ENCODE peak calls at places on chromosomes 2 and 18, in five cellular contexts. K, M, U, S and C are unnamed samples.
A peak's percentile ranks its signal among the peaks of the same experiment; 100 is the strongest.

GRCh38 chr2:158772306-158773078 is 22.6 kb upstream of the DAPL1 start:
- DNase-seq in K (no peak), U (no peak), M (no peak), S (no peak), C (no peak)

GRCh38 chr18:30970201-30970816 is 72.2 kb downstream of the DSC3 start:
- DNase-seq in U (no peak), M (peak; percentile 53), S (peak; percentile 75), K (no peak), C (peak; percentile 11)

GRCh38 chr2:53397085-53397484 is 370.5 kb upstream of the CHAC2 start:
- DNase-seq in K (no peak), U (no peak), M (no peak), S (peak; percentile 28), C (no peak)

GRCh38 chr2:156366747-156367146 is 34.2 kb upstream of the NR4A2 start:
- DNase-seq in K (no peak), M (no peak), U (no peak), S (no peak), C (no peak)

GRCh38 chr2:173451137-173451536 is 96.5 kb downstream of the CDCA7 start:
- DNase-seq in M (no peak), K (no peak), U (no peak), S (no peak), C (no peak)

GRCh38 chr18:58476521-58477210 is 152.2 kb downstream of the ALPK2 start:
- DNase-seq in S (no peak), M (no peak), U (no peak), K (no peak), C (no peak)

GRCh38 chr18:525066-525797 is 24.7 kb upstream of the COLEC12 start:
- DNase-seq in S (peak; percentile 95), M (peak; percentile 80), U (no peak), K (no peak), C (no peak)

GRCh38 chr2:130381619-130382018 is 25.8 kb downstream of the PTPN18 start:
- DNase-seq in M (no peak), S (no peak), K (no peak), U (no peak), C (no peak)

GRCh38 chr2:217703102-217703501 is 299.7 kb downstream of the TNS1 start:
- DNase-seq in U (no peak), M (no peak), S (no peak), K (no peak), C (no peak)